ENCODE peak calls at places on chromosomes 12 and 14, in eight cellular contexts. Z is endodermal cell, T is psoas muscle, Q is astrocyte of the spinal cord, K is stomach, Y is GM06990, A is astrocyte of the cerebellum, S is HL-60. W is an unnamed sample.

GRCh38 chr12:105427883-105428282 is 97.4 kb downstream of the C12orf75 start:
- DNase-seq in S (no peak), Y (no peak), Q (peak; percentile 34), Z (no peak), K (no peak), T (no peak), A (no peak), W (peak; percentile 38)

GRCh38 chr12:38538319-38538718 is 221.7 kb downstream of the ALG10B start:
- DNase-seq in Y (no peak), A (no peak), T (no peak), Q (no peak), K (no peak), S (no peak), Z (no peak), W (no peak)

GRCh38 chr12:129212221-129212630 is 358.9 kb downstream of the GLT1D1 start:
- DNase-seq in A (peak; percentile 20), T (no peak), S (no peak), Y (no peak), Q (peak; percentile 8), K (no peak), Z (peak; percentile 32), W (peak; percentile 13)

GRCh38 chr12:123898673-123899072 is 74.0 kb downstream of the CCDC92 start:
- DNase-seq in S (no peak), T (no peak), Q (no peak), Y (no peak), Z (peak; percentile 69), K (no peak), A (no peak), W (no peak)

GRCh38 chr12:89345830-89346740 is 6.2 kb downstream of the DUSP6 start:
- DNase-seq in A (no peak), Y (peak; percentile 83), Z (peak; percentile 96), S (peak; percentile 98), T (peak; percentile 28), Q (peak; percentile 77), K (peak; percentile 34), W (peak; percentile 83)

GRCh38 chr14:71563754-71564153 is 368.5 kb upstream of the RGS6 start:
- DNase-seq in Y (peak; percentile 38), Z (no peak), K (no peak), S (no peak), T (no peak), Q (no peak), A (no peak), W (no peak)

GRCh38 chr12:75508159-75508558 is 3.2 kb downstream of the KRR1 start:
- DNase-seq in Q (no peak), Z (no peak), S (no peak), K (no peak), A (no peak), Y (no peak), T (no peak), W (no peak)

GRCh38 chr12:103852498-103852992 is 11.5 kb upstream of the NT5DC3 start:
- DNase-seq in Q (peak; percentile 79), S (no peak), K (no peak), A (no peak), Y (no peak), T (no peak), Z (peak; percentile 71), W (peak; percentile 65)

GRCh38 chr12:76250256-76250655 is 98.0 kb downstream of the BBS10 start:
- DNase-seq in A (no peak), T (no peak), Y (no peak), Q (no peak), Z (peak; percentile 49), K (no peak), S (no peak), W (no peak)

GRCh38 chr14:30194769-30195168 is 267.1 kb upstream of the PRKD1 start:
- DNase-seq in A (peak; percentile 68), Z (no peak), Q (peak; percentile 93), S (peak; percentile 33), T (no peak), K (no peak), Y (no peak), W (peak; percentile 91)

GRCh38 chr12:124517260-124518050 is 50.0 kb downstream of the NCOR2 start:
- DNase-seq in K (peak; percentile 92), Z (no peak), Y (no peak), Q (peak; percentile 52), S (no peak), T (peak; percentile 69), A (no peak), W (peak; percentile 48)

GRCh38 chr12:116076399-116076798 is 201.1 kb downstream of the MED13L start:
- DNase-seq in S (no peak), Z (no peak), Y (no peak), K (no peak), A (no peak), T (no peak), Q (no peak), W (peak; percentile 46)

GRCh38 chr14:100605706-100606686 is 18.8 kb upstream of the BEGAIN start:
- DNase-seq in Q (no peak), Z (peak; percentile 47), S (no peak), A (no peak), T (no peak), Y (no peak), K (no peak), W (peak; percentile 55)

GRCh38 chr14:22084393-22085281 is 411.0 kb upstream of the OR4E1 start:
- DNase-seq in T (no peak), K (no peak), Z (no peak), Q (peak; percentile 69), S (peak; percentile 39), A (peak; percentile 57), Y (peak; percentile 17), W (peak; percentile 82)

GRCh38 chr14:97798204-97798603 is 1001.0 kb downstream of the VRK1 start:
- DNase-seq in Z (no peak), T (no peak), S (no peak), K (no peak), Y (no peak), Q (no peak), A (no peak), W (no peak)

GRCh38 chr12:12606793-12607589 is 4.7 kb upstream of the CREBL2 start:
- DNase-seq in Q (peak; percentile 83), T (no peak), A (peak; percentile 87), K (no peak), S (no peak), Z (no peak), Y (peak; percentile 34), W (peak; percentile 91)

GRCh38 chr14:27845241-27845850 is 921.2 kb upstream of the FOXG1 start:
- DNase-seq in Z (peak; percentile 49), T (peak; percentile 13), S (no peak), Q (no peak), K (no peak), A (no peak), Y (no peak), W (no peak)

GRCh38 chr14:89060191-89060590 is 235.7 kb downstream of the TTC8 start:
- DNase-seq in T (no peak), Z (no peak), A (no peak), Y (no peak), Q (no peak), K (no peak), S (no peak), W (peak; percentile 2)

GRCh38 chr12:115294443-115295133 is 610.6 kb upstream of the TBX3 start:
- DNase-seq in Q (peak; percentile 40), Z (no peak), Y (no peak), S (no peak), K (peak; percentile 48), T (no peak), A (no peak), W (peak; percentile 68)

GRCh38 chr12:124687695-124688301 is 120.4 kb upstream of the NCOR2 start:
- DNase-seq in Y (no peak), A (no peak), T (peak; percentile 35), S (peak; percentile 21), Z (peak; percentile 74), Q (peak; percentile 49), K (no peak), W (peak; percentile 73)

GRCh38 chr12:122996621-122997342 is 16.3 kb downstream of the ARL6IP4 start:
- DNase-seq in Z (no peak), Y (no peak), K (no peak), S (no peak), Q (no peak), A (no peak), T (no peak), W (no peak)

GRCh38 chr12:10672231-10672868 is 1.5 kb downstream of the STYK1 start:
- DNase-seq in S (no peak), Z (peak; percentile 48), Q (no peak), Y (no peak), T (no peak), K (peak; percentile 68), A (no peak), W (no peak)

DNA sequence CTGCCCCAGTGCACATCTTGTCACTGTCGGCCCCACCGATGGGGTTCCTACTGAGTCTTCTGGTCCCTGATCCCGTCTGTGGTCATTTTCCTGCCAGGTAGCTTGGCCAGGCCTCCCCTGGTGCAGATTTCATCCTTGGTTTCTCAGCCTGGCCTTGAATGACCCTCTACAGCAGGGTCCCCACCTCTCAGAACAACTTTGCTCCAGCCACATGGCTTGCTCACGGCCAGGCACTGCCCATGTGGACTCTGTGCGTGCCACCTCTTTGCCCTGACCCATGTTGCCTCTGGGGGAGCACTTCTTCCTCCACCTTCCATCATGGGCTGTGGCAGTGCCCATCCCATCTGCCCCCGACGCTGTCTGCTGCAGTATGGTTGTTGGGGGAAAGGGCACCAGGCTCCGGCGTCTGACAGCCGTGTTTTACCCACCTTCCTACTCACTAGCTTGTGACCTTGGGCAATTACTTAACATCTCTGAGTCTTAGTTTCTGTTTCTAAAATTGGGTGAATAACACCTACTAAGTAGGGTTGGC is 2.0 kb upstream of the PTPN6 start:
- DNase-seq in T (peak; percentile 11), Z (no peak), A (no peak), Q (no peak), S (no peak), K (no peak), Y (no peak), W (no peak)
- TF ChIP-seq CTCF in T (no peak), Z (peak; percentile 44), A (no peak), Q (no peak), S (peak; percentile 31), K (no peak), Y (peak; percentile 32), W (no peak)

GRCh38 chr12:59833408-59833807 is 237.6 kb downstream of the SLC16A7 start:
- DNase-seq in Q (no peak), Z (no peak), Y (no peak), T (no peak), S (no peak), A (no peak), K (no peak), W (no peak)

GRCh38 chr12:59839514-59839913 is 243.7 kb downstream of the SLC16A7 start:
- DNase-seq in S (no peak), Z (no peak), T (no peak), A (no peak), K (no peak), Q (no peak), Y (no peak), W (peak; percentile 21)

GRCh38 chr12:59834659-59835474 is 239.0 kb downstream of the SLC16A7 start:
- DNase-seq in Y (no peak), Q (peak; percentile 47), A (no peak), S (peak; percentile 2), Z (no peak), K (no peak), T (no peak), W (peak; percentile 67)
- TF ChIP-seq CTCF in Y (peak; percentile 52), Q (peak; percentile 59), A (peak; percentile 25), S (no peak), Z (peak; percentile 97), K (no peak), T (peak; percentile 41), W (peak; percentile 64)

GRCh38 chr14:58641509-58641908 is 3.7 kb downstream of the DACT1 start:
- DNase-seq in Z (no peak), S (no peak), Y (no peak), Q (no peak), A (no peak), K (no peak), T (no peak), W (no peak)
- TF ChIP-seq CTCF in Z (peak; percentile 78), S (no peak), Y (peak; percentile 36), Q (peak; percentile 31), A (no peak), K (no peak), T (no peak), W (peak; percentile 50)

GRCh38 chr12:57491393-57492280 is 3.8 kb downstream of the MARS1 start:
- DNase-seq in Y (no peak), Z (no peak), K (no peak), Q (no peak), T (no peak), S (no peak), A (no peak), W (no peak)
- TF ChIP-seq CTCF in Y (no peak), Z (peak; percentile 54), K (no peak), Q (peak; percentile 9), T (no peak), S (peak; percentile 25), A (peak; percentile 10), W (peak; percentile 29)